ENCODE peak calls at places on chromosomes 3 and 15, in eight cellular contexts. P is spleen, Y is upper lobe of left lung, S is GM12878, Z is adrenal gland, G is stomach, K is IMR-90, J is K562. R is an unnamed sample. For H3K4me1, the result is how much of the 10 kb centered on the place peaks cover.

GRCh38 chr15:89809787-89810148 is 4.9 kb downstream of the ANPEP start:
- DNase-seq in K (no peak), G (no peak), Y (no peak), P (no peak), J (no peak), S (no peak), Z (no peak), R (no peak)

GRCh38 chr3:149751551-149751950 is 738 bp downstream of the COMMD2 start:
- DNase-seq in Y (no peak), P (no peak), K (no peak), Z (no peak), J (no peak), G (no peak), S (no peak), R (no peak)

GRCh38 chr3:20878676-20879075 is 692.7 kb upstream of the SGO1 start:
- DNase-seq in P (no peak), K (no peak), S (no peak), Z (no peak), J (no peak), Y (no peak), G (no peak), R (no peak)

GRCh38 chr3:123750209-123750608 is 133.9 kb downstream of the MYLK start:
- DNase-seq in Z (no peak), J (no peak), K (no peak), Y (no peak), S (no peak), P (no peak), G (no peak), R (no peak)

GRCh38 chr3:8621872-8622271 is 22.7 kb downstream of the SSUH2 start:
- DNase-seq in G (peak), Z (no peak), K (peak), Y (no peak), J (no peak), P (no peak), S (no peak), R (no peak)

GRCh38 chr3:191593486-191593885 is 132.5 kb downstream of the PYDC2 start:
- DNase-seq in Y (no peak), J (no peak), K (no peak), P (no peak), Z (no peak), S (no peak), G (no peak), R (no peak)

GRCh38 chr3:27577504-27577903 is 93.3 kb upstream of the SLC4A7 start:
- DNase-seq in S (no peak), Y (no peak), Z (no peak), P (no peak), G (no peak), K (no peak), J (no peak), R (no peak)

GRCh38 chr3:78279066-78279465 is 1239.2 kb downstream of the ROBO2 start:
- DNase-seq in Z (no peak), G (no peak), Y (no peak), P (no peak), J (no peak), S (no peak), K (no peak), R (no peak)

GRCh38 chr15:84824260-84824690 is 7.1 kb downstream of the ALPK3 start:
- DNase-seq in Y (no peak), K (no peak), Z (no peak), J (no peak), G (no peak), P (no peak), S (no peak), R (no peak)

DNA sequence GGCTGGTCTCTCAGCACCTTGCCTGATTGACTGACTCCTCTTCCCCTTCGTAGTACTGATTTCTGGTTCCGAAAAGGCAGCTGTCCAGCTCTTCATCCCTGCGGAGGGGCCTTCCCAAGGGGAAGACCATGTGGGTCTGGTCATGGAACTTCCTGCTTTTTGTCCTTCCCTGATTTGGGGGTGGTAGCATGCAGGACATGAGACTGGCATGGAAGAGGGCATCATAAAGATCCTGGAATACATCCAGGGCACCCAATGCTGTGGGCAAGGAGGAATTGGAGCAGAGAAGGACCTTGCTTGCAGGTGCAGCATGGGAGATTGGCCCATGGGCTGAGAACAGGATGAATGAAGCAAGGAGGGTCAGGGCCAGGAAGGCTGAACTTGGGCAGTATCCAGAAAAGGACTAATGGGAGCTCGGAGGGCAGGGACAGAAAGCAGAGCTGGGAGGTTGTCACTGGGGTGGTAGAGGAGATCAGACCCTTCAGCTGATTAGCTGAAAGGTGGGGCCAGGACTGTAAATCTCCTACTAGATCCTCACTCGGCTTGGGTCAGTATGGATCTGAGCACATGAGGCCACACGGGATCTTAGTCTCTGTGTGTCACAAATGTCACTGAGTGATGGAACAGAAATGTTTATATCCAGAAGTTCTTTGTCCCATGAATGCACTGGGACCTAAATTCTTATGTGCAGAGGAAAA is 59.5 kb downstream of the AMOTL2 start:
- DNase-seq in S (no peak), P (peak), Y (no peak), Z (no peak), K (no peak), J (no peak), G (no peak), R (no peak)
- TF ChIP-seq POLR2A in S (no peak), P (no peak), Y (no peak), Z (no peak), K (no peak), J (no peak), G (no peak), R (no peak)

GRCh38 chr3:177594096-177594495 is 396.8 kb upstream of the TBL1XR1 start:
- DNase-seq in K (no peak), J (no peak), S (no peak), Y (no peak), P (no peak), Z (no peak), G (no peak), R (no peak)
- H3K4me1 ChIP-seq in K (under half), J (under half), S (under half), Y (under half), P (under half), Z (under half), G (half or more), R (half or more)

DNA sequence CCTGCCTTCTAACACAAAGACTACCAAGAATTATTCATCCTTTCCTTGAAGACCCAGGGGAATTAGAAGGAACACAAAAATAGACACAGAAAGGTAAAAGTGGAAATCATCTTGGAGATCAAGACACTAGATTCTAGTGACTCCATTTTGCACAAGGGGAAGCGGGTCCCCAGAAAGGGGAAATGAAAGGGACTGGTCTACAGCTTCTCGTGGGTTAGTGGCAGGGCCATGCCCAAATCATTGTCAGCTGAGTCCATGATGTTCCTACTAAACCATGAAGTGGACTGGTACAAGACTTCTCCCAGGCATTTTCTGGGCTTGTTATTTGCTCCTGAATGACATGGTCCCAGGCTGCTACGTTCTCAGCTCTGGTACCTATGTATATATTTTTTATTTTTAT is 230.7 kb upstream of the TPRG1 start:
- DNase-seq in K (no peak), G (no peak), P (no peak), Z (peak), S (no peak), Y (no peak), J (no peak), R (no peak)
- H3K27ac ChIP-seq in K (no peak), G (peak), P (peak), Z (no peak), S (no peak), Y (peak), J (no peak), R (no peak)

GRCh38 chr3:194134757-194135515 is 1.0 kb upstream of the HES1 start:
- DNase-seq in Z (peak), Y (peak), G (peak), J (peak), S (peak), P (peak), K (peak), R (peak)
- TF ChIP-seq POLR2A in Z (peak), Y (no peak), G (no peak), J (peak), S (peak), P (no peak), K (peak), R (peak)

GRCh38 chr15:60374209-60374608 is 23.6 kb downstream of the ANXA2 start:
- DNase-seq in J (no peak), P (no peak), G (no peak), Y (no peak), S (no peak), Z (no peak), K (no peak), R (no peak)

GRCh38 chr15:60375255-60375809 is 22.5 kb downstream of the ANXA2 start:
- DNase-seq in P (no peak), J (no peak), S (no peak), K (no peak), Y (no peak), G (no peak), Z (no peak), R (no peak)

GRCh38 chr15:60373327-60373726 is 24.5 kb downstream of the ANXA2 start:
- DNase-seq in K (no peak), J (no peak), P (no peak), Z (no peak), G (no peak), Y (no peak), S (no peak), R (no peak)

GRCh38 chr15:60373745-60374144 is 24.0 kb downstream of the ANXA2 start:
- DNase-seq in Z (peak), P (no peak), K (no peak), S (no peak), J (no peak), G (no peak), Y (no peak), R (no peak)

GRCh38 chr15:60374628-60375081 is 23.1 kb downstream of the ANXA2 start:
- DNase-seq in Y (no peak), Z (peak), K (peak), J (no peak), G (peak), P (no peak), S (no peak), R (peak)
- H3K4me1 ChIP-seq in Y (half or more), Z (half or more), K (under half), J (under half), G (half or more), P (under half), S (under half), R (half or more)

GRCh38 chr3:16896094-16896627 is 11.4 kb downstream of the PLCL2 start:
- DNase-seq in K (no peak), Y (no peak), P (no peak), G (no peak), S (no peak), Z (no peak), J (no peak), R (peak)
- H3K27ac ChIP-seq in K (no peak), Y (no peak), P (no peak), G (no peak), S (peak), Z (no peak), J (no peak), R (peak)

DNA sequence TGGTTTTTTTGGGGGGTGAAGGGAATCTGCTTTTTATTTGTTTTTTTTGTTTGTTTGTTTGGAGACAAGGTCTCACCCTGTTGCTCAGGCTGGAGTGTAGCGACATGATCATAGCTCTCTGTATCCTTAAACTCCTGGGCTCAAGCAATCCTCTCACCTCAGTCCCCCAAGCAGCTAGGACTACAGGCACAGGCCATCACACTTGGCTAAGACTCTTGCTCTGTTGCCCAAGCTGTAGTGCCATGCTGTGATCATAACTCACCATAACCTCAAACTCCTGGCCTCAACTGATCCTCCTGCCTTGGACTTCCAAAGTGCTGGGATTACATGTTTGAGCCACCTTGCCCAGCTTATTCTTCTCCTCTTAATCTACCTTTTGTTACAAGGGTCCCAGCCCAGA is 31.8 kb downstream of the GPR176 start:
- DNase-seq in P (no peak), K (no peak), Y (no peak), Z (no peak), S (no peak), G (no peak), J (no peak), R (no peak)
- TF ChIP-seq POLR2A in P (no peak), K (no peak), Y (no peak), Z (no peak), S (no peak), G (no peak), J (no peak), R (no peak)

DNA sequence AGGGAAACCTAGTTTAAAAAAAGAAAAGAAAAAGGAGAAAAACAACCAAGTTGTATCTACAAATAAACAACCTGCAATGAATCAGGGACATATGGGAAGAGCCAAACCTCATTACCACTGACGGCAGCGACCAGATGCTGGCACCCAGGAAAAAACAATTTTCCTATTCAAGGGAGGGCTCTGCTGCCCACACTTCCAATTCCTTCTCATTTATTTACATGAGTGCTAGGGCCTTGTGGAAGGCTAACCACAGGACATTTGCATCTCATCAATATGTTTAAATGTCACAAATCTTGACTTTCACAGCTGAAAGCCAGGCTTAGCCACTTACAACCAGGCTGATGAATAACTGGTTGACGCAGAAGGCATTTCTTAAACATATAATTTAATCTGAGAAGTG is 36.0 kb downstream of the RFTN1 start:
- DNase-seq in K (peak), G (no peak), J (no peak), P (no peak), Z (no peak), Y (no peak), S (no peak), R (no peak)
- H3K4me1 ChIP-seq in K (under half), G (under half), J (under half), P (under half), Z (under half), Y (half or more), S (under half), R (under half)